ENCODE peak calls at places on chromosomes 4 and X, in five cellular contexts. One of them, this sample, is unnamed.

GRCh38 chr4:8745036-8745827 is 126.4 kb downstream of the HMX1 start:
- DNase-seq in fibroblast of lung: no peak
- DNase-seq in fibroblast of gingiva: no peak
- DNase-seq in non-pigmented ciliary epithelial cell: no peak
- DNase-seq in left lung: peak
- DNase-seq in this sample: no peak

GRCh38 chrX:10173331-10173900 is 16.6 kb downstream of the CLCN4 start:
- DNase-seq in fibroblast of gingiva: peak
- DNase-seq in non-pigmented ciliary epithelial cell: peak
- DNase-seq in left lung: peak
- DNase-seq in fibroblast of lung: peak
- DNase-seq in this sample: peak

GRCh38 chr4:170001688-170002267 is 24.4 kb downstream of the MFAP3L start:
- DNase-seq in fibroblast of lung: no peak
- DNase-seq in fibroblast of gingiva: no peak
- DNase-seq in non-pigmented ciliary epithelial cell: no peak
- DNase-seq in left lung: no peak
- DNase-seq in this sample: no peak

GRCh38 chrX:20420058-20420457 is 153.3 kb upstream of the RPS6KA3 start:
- DNase-seq in fibroblast of lung: no peak
- DNase-seq in fibroblast of gingiva: no peak
- DNase-seq in non-pigmented ciliary epithelial cell: no peak
- DNase-seq in left lung: no peak
- DNase-seq in this sample: no peak

GRCh38 chr4:183375156-183375555 is 52.9 kb upstream of the CLDN24 start:
- DNase-seq in left lung: no peak
- DNase-seq in non-pigmented ciliary epithelial cell: no peak
- DNase-seq in fibroblast of lung: no peak
- DNase-seq in fibroblast of gingiva: no peak
- DNase-seq in this sample: no peak

GRCh38 chr4:81724925-81725329 is 253.2 kb upstream of the RASGEF1B start:
- DNase-seq in fibroblast of gingiva: no peak
- DNase-seq in left lung: peak
- DNase-seq in non-pigmented ciliary epithelial cell: no peak
- DNase-seq in fibroblast of lung: no peak
- DNase-seq in this sample: no peak

GRCh38 chr4:73648478-73648877 is 28.2 kb upstream of the RASSF6 start:
- DNase-seq in fibroblast of gingiva: no peak
- DNase-seq in non-pigmented ciliary epithelial cell: no peak
- DNase-seq in left lung: no peak
- DNase-seq in fibroblast of lung: no peak
- DNase-seq in this sample: no peak

GRCh38 chr4:6184169-6184568 is 16.2 kb downstream of the JAKMIP1 start:
- DNase-seq in fibroblast of gingiva: no peak
- DNase-seq in left lung: no peak
- DNase-seq in fibroblast of lung: no peak
- DNase-seq in non-pigmented ciliary epithelial cell: no peak
- DNase-seq in this sample: no peak

GRCh38 chr4:104462647-104463046 is 32.0 kb downstream of the CXXC4 start:
- DNase-seq in left lung: no peak
- DNase-seq in fibroblast of lung: no peak
- DNase-seq in fibroblast of gingiva: no peak
- DNase-seq in non-pigmented ciliary epithelial cell: no peak
- DNase-seq in this sample: no peak

GRCh38 chr4:139962130-139962684 is 191.8 kb downstream of the MAML3 start:
- DNase-seq in left lung: no peak
- DNase-seq in non-pigmented ciliary epithelial cell: no peak
- DNase-seq in fibroblast of gingiva: no peak
- DNase-seq in fibroblast of lung: no peak
- DNase-seq in this sample: no peak

GRCh38 chr4:6104541-6105130 is 86.4 kb upstream of the C4orf50 start:
- DNase-seq in non-pigmented ciliary epithelial cell: no peak
- DNase-seq in fibroblast of gingiva: no peak
- DNase-seq in fibroblast of lung: no peak
- DNase-seq in left lung: no peak
- DNase-seq in this sample: no peak

GRCh38 chr4:86380176-86380724 is 20.4 kb upstream of the MAPK10 start:
- DNase-seq in fibroblast of gingiva: no peak
- DNase-seq in non-pigmented ciliary epithelial cell: no peak
- DNase-seq in fibroblast of lung: no peak
- DNase-seq in left lung: no peak
- DNase-seq in this sample: no peak

GRCh38 chr4:3796960-3797359 is 30.8 kb downstream of the ADRA2C start:
- DNase-seq in fibroblast of lung: no peak
- DNase-seq in fibroblast of gingiva: no peak
- DNase-seq in left lung: no peak
- DNase-seq in non-pigmented ciliary epithelial cell: no peak
- DNase-seq in this sample: no peak

This sample was measured in astrocyte of the cerebellum.